ENCODE peak calls at places on chromosomes 11 and 22, in four cellular contexts. G, M, U and P are unnamed samples.

GRCh38 chr22:26568207-26568706 is 21.7 kb downstream of the TPST2 start:
- DNase-seq in G (no peak), U (no peak), M (no peak), P (no peak)

GRCh38 chr11:135075740-135076139 is 663.7 kb upstream of the B3GAT1 start:
- DNase-seq in G (no peak), M (no peak), U (peak; percentile 38), P (peak; percentile 41)

GRCh38 chr11:1893581-1894359 is 2.1 kb upstream of the PRR33 start:
- DNase-seq in G (no peak), U (no peak), M (no peak), P (no peak)

GRCh38 chr22:24321999-24322398 is 51.4 kb downstream of the SPECC1L start:
- DNase-seq in M (no peak), G (no peak), U (no peak), P (no peak)

GRCh38 chr11:13897606-13898276 is 64.8 kb upstream of the SPON1 start:
- DNase-seq in U (no peak), G (no peak), M (no peak), P (no peak)

GRCh38 chr22:26259510-26259909 is 90.2 kb downstream of the SEZ6L start:
- DNase-seq in M (no peak), G (no peak), U (no peak), P (no peak)

GRCh38 chr11:73633999-73634398 is 12.4 kb upstream of the PLEKHB1 start:
- DNase-seq in M (no peak), G (no peak), U (no peak), P (no peak)

GRCh38 chr11:60985501-60985900 is 14.0 kb downstream of the CD6 start:
- DNase-seq in G (no peak), M (no peak), U (no peak), P (no peak)

GRCh38 chr11:87859583-87859982 is 315.7 kb downstream of the RAB38 start:
- DNase-seq in M (no peak), U (no peak), G (no peak), P (no peak)

GRCh38 chr11:46522682-46523281 is 71.0 kb downstream of the AMBRA1 start:
- DNase-seq in G (no peak), U (no peak), M (no peak), P (no peak)

GRCh38 chr11:66845876-66846212 is 2.6 kb downstream of the RCE1 start:
- DNase-seq in U (no peak), M (no peak), G (no peak), P (no peak)

GRCh38 chr11:94185387-94186084 is 56.9 kb downstream of the PANX1 start:
- DNase-seq in G (no peak), U (no peak), M (no peak), P (no peak)

GRCh38 chr22:41524283-41524682 is 20.0 kb downstream of the POLR3H start:
- DNase-seq in U (no peak), G (no peak), M (no peak), P (no peak)

GRCh38 chr22:49306632-49306975 is 521.1 kb downstream of the BRD1 start:
- DNase-seq in G (no peak), U (no peak), M (no peak), P (no peak)

GRCh38 chr11:61840371-61840770 is 12.3 kb downstream of the FADS2 start:
- DNase-seq in G (no peak), M (no peak), U (no peak), P (no peak)

GRCh38 chr11:70825893-70826540 is 426.4 kb downstream of the SHANK2 start:
- DNase-seq in U (no peak), G (peak; percentile 58), M (no peak), P (no peak)

GRCh38 chr11:70771099-70771885 is 373.0 kb downstream of the CTTN start:
- DNase-seq in G (peak; percentile 9), U (no peak), M (no peak), P (no peak)

GRCh38 chr22:40920526-40920925 is 30.7 kb upstream of the RBX1 start:
- DNase-seq in G (no peak), U (no peak), M (no peak), P (no peak)

GRCh38 chr11:1448166-1448825 is 38.3 kb downstream of the MOB2 start:
- DNase-seq in M (no peak), G (no peak), U (no peak), P (no peak)

GRCh38 chr11:19055905-19056304 is 4.6 kb downstream of the MRGPRX2 start:
- DNase-seq in G (no peak), U (no peak), M (no peak), P (no peak)

GRCh38 chr11:1847006-1847735 is 5.7 kb upstream of the LSP1 start:
- DNase-seq in M (no peak), U (no peak), G (no peak), P (no peak)

GRCh38 chr22:17436981-17437410 is 67.7 kb downstream of the CECR2 start:
- DNase-seq in G (peak; percentile 38), M (no peak), U (no peak), P (no peak)

GRCh38 chr22:20615021-20615420 is 107.6 kb downstream of the MED15 start:
- DNase-seq in M (no peak), G (no peak), U (no peak), P (no peak)

GRCh38 chr11:2771758-2772466 is 72.1 kb upstream of the KCNQ1OT1 start:
- DNase-seq in M (no peak), U (no peak), G (peak; percentile 52), P (no peak)

GRCh38 chr22:27669798-27670599 is 131.6 kb downstream of the MN1 start:
- DNase-seq in M (no peak), U (no peak), G (no peak), P (no peak)